ENCODE peak calls at places on chromosomes 12 and 14, in four cellular contexts. W is cerebellar cortex; E is CD4-positive, CD25-positive, alpha-beta regulatory T cell; A is ascending aorta. D is an unnamed sample.

GRCh38 chr12:25388216-25388615 is 137.5 kb upstream of the KRAS start:
- DNase-seq in E (peak; percentile 82), A (no peak), W (no peak), D (no peak)

GRCh38 chr12:3622732-3623690 is 129.9 kb downstream of the CRACR2A start:
- DNase-seq in W (no peak), E (no peak), A (peak; percentile 25), D (no peak)

GRCh38 chr12:96335270-96335669 is 65.0 kb downstream of the CDK17 start:
- DNase-seq in A (no peak), E (peak; percentile 46), W (no peak), D (no peak)

GRCh38 chr14:59688224-59689170 is 111.9 kb upstream of the CCDC175 start:
- DNase-seq in W (peak; percentile 72), E (peak; percentile 29), A (peak; percentile 83), D (peak; percentile 17)

GRCh38 chr14:33834101-33834955 is 116.5 kb downstream of the EGLN3 start:
- DNase-seq in A (no peak), E (no peak), W (peak; percentile 24), D (no peak)

GRCh38 chr14:95102678-95103039 is 54.7 kb downstream of the DICER1 start:
- DNase-seq in W (no peak), A (no peak), E (no peak), D (no peak)

GRCh38 chr12:98985156-98985555 is 340.1 kb downstream of the APAF1 start:
- DNase-seq in E (no peak), W (no peak), A (no peak), D (no peak)

GRCh38 chr12:49631336-49631907 is 8.1 kb downstream of the PRPF40B start:
- DNase-seq in E (no peak), A (no peak), W (no peak), D (no peak)

GRCh38 chr14:46048127-46048526 is 603.5 kb downstream of the RPL10L start:
- DNase-seq in W (peak; percentile 1), E (no peak), A (no peak), D (no peak)

GRCh38 chr14:93788557-93789365 is 476 bp upstream of the PRIMA1 start:
- DNase-seq in A (peak; percentile 70), W (peak; percentile 60), E (no peak), D (no peak)

GRCh38 chr12:54321363-54321762 is 3.6 kb upstream of the COPZ1 start:
- DNase-seq in A (no peak), E (no peak), W (no peak), D (no peak)

GRCh38 chr12:79373896-79374499 is 316.8 kb downstream of the PAWR start:
- DNase-seq in E (no peak), W (no peak), A (no peak), D (no peak)

GRCh38 chr14:96078687-96079016 is 39.5 kb downstream of the C14orf132 start:
- DNase-seq in A (no peak), W (no peak), E (no peak), D (no peak)

GRCh38 chr12:68476786-68477185 is 133.9 kb upstream of the RAP1B start:
- DNase-seq in E (no peak), A (no peak), W (no peak), D (no peak)

GRCh38 chr14:99550387-99550992 is 53.5 kb downstream of the CCDC85C start:
- DNase-seq in E (no peak), A (no peak), W (no peak), D (no peak)

GRCh38 chr12:42933461-42934081 is 344.0 kb upstream of the PRICKLE1 start:
- DNase-seq in E (no peak), A (no peak), W (no peak), D (no peak)

GRCh38 chr12:124923906-124924734 is 9.7 kb upstream of the UBC start:
- DNase-seq in A (no peak), E (no peak), W (peak; percentile 46), D (no peak)

GRCh38 chr12:131852551-131853299 is 24.5 kb downstream of the MMP17 start:
- DNase-seq in A (no peak), W (peak; percentile 72), E (no peak), D (no peak)

GRCh38 chr12:6285063-6285477 is 25.4 kb upstream of the PLEKHG6 start:
- DNase-seq in W (peak; percentile 60), E (peak; percentile 55), A (no peak), D (peak; percentile 65)

GRCh38 chr12:44405267-44405666 is 470.8 kb downstream of the NELL2 start:
- DNase-seq in W (no peak), E (no peak), A (no peak), D (no peak)

GRCh38 chr12:77494306-77494705 is 336.4 kb upstream of the NAV3 start:
- DNase-seq in E (no peak), A (no peak), W (no peak), D (no peak)

GRCh38 chr12:4809013-4809448 is 88.8 kb downstream of the GALNT8 start:
- DNase-seq in W (no peak), A (no peak), E (peak; percentile 24), D (no peak)

GRCh38 chr14:76872796-76873432 is 46.7 kb downstream of the LRRC74A start:
- DNase-seq in E (peak; percentile 57), A (peak; percentile 72), W (peak; percentile 62), D (peak; percentile 2)

GRCh38 chr12:121248611-121249010 is 38.7 kb downstream of the P2RX4 start:
- DNase-seq in A (no peak), E (no peak), W (no peak), D (no peak)

GRCh38 chr14:47442206-47442605 is 233.2 kb downstream of the MDGA2 start:
- DNase-seq in A (no peak), W (peak; percentile 2), E (no peak), D (no peak)

GRCh38 chr12:132054983-132055382 is 89.1 kb downstream of the DDX51 start:
- DNase-seq in E (no peak), W (no peak), A (no peak), D (no peak)

GRCh38 chr12:111335811-111336210 is 33.1 kb downstream of the PHETA1 start:
- DNase-seq in E (no peak), W (no peak), A (no peak), D (no peak)

GRCh38 chr12:65593206-65593833 is 231.0 kb upstream of the HMGA2 start:
- DNase-seq in A (no peak), E (no peak), W (no peak), D (no peak)

GRCh38 chr12:116882742-116883141 is 1.5 kb upstream of the HRK start:
- DNase-seq in A (no peak), W (peak; percentile 50), E (no peak), D (no peak)

GRCh38 chr14:94040796-94041195 is 14.7 kb downstream of the OTUB2 start:
- DNase-seq in E (no peak), A (no peak), W (no peak), D (no peak)

GRCh38 chr14:77120771-77121743 is 20.5 kb downstream of the ZDHHC22 start:
- DNase-seq in A (no peak), E (peak; percentile 90), W (peak; percentile 85), D (no peak)

D was measured in NCI-H774.